ENCODE peak calls at places on chromosomes 5 and 9, in seven cellular contexts. G is AG10803; N is substantia nigra; T is activated T-cell treated with anti-CD3 and anti-CD28 coated beads for 1 hour; Z is activated T-helper 1 cell treated with anti-CD3 and anti-CD28 coated beads, Interleukin-2, amount 50 U/mL, for 16 hours; C is C1 segment of cervical spinal cord; R is glomerular endothelial cell. S is an unnamed sample.

GRCh38 chr5:154110781-154111180 is 72.0 kb downstream of the MFAP3 start:
- DNase-seq in G (peak; percentile 24), N (no peak), T (no peak), Z (no peak), C (no peak), R (no peak), S (peak; percentile 12)

GRCh38 chr5:155699385-155699784 is 627.6 kb upstream of the SGCD start:
- DNase-seq in G (no peak), N (no peak), T (no peak), Z (no peak), C (no peak), R (no peak), S (no peak)

GRCh38 chr9:69036319-69036718 is 767 bp downstream of the FXN start:
- DNase-seq in G (no peak), N (no peak), T (no peak), Z (no peak), C (no peak), R (no peak), S (peak; percentile 22)

GRCh38 chr9:22214497-22215031 is 205.5 kb upstream of the CDKN2B start:
- DNase-seq in G (peak; percentile 34), N (no peak), T (no peak), Z (no peak), C (no peak), R (no peak), S (peak; percentile 67)

GRCh38 chr9:126417007-126417406 is 90.4 kb downstream of the MVB12B start:
- DNase-seq in G (no peak), N (no peak), T (no peak), Z (no peak), C (no peak), R (no peak), S (no peak)

GRCh38 chr9:128552744-128553221 is 396 bp downstream of the SPTAN1 start:
- DNase-seq in G (peak; percentile 20), N (peak; percentile 52), T (peak; percentile 30), Z (peak; percentile 45), C (peak; percentile 45), R (no peak), S (peak; percentile 32)

GRCh38 chr5:173928871-173929574 is 40.9 kb downstream of the CPEB4 start:
- DNase-seq in G (no peak), N (no peak), T (no peak), Z (no peak), C (no peak), R (no peak), S (no peak)

GRCh38 chr5:60386398-60386797 is 313.6 kb downstream of the DEPDC1B start:
- DNase-seq in G (no peak), N (no peak), T (no peak), Z (no peak), C (no peak), R (no peak), S (no peak)

GRCh38 chr5:173341911-173342535 is 13.8 kb upstream of the STC2 start:
- DNase-seq in G (peak; percentile 65), N (no peak), T (no peak), Z (no peak), C (no peak), R (no peak), S (no peak)

GRCh38 chr5:31382051-31382878 is 149.6 kb downstream of the DROSHA start:
- DNase-seq in G (no peak), N (no peak), T (no peak), Z (no peak), C (no peak), R (no peak), S (no peak)

GRCh38 chr9:92950359-92950955 is 3.1 kb downstream of the FGD3 start:
- DNase-seq in G (no peak), N (no peak), T (no peak), Z (no peak), C (no peak), R (no peak), S (no peak)

GRCh38 chr9:110601098-110601497 is 21.6 kb upstream of the SVEP1 start:
- DNase-seq in G (no peak), N (no peak), T (no peak), Z (no peak), C (no peak), R (no peak), S (no peak)

GRCh38 chr5:142981886-142982820 is 212.0 kb downstream of the ARHGAP26 start:
- DNase-seq in G (peak; percentile 84), N (peak; percentile 60), T (no peak), Z (no peak), C (peak; percentile 57), R (no peak), S (peak; percentile 65)

GRCh38 chr5:133933670-133934295 is 34.6 kb downstream of the C5orf15 start:
- DNase-seq in G (no peak), N (no peak), T (no peak), Z (no peak), C (no peak), R (no peak), S (no peak)

GRCh38 chr9:69797680-69798079 is 22.9 kb upstream of the CFAP95 start:
- DNase-seq in G (no peak), N (no peak), T (no peak), Z (no peak), C (no peak), R (no peak), S (no peak)

GRCh38 chr9:69044226-69045219 is 9.0 kb downstream of the FXN start:
- DNase-seq in G (peak; percentile 27), N (no peak), T (no peak), Z (no peak), C (no peak), R (no peak), S (peak; percentile 67)

GRCh38 chr9:98885575-98886292 is 58.0 kb upstream of the COL15A1 start:
- DNase-seq in G (no peak), N (no peak), T (no peak), Z (no peak), C (no peak), R (no peak), S (no peak)

GRCh38 chr9:95580812-95581761 is 64.3 kb upstream of the PTCH1 start:
- DNase-seq in G (no peak), N (no peak), T (no peak), Z (no peak), C (no peak), R (no peak), S (no peak)